ENCODE peak calls at places on chromosomes 1 and 21, in six cellular contexts. One of them, this sample, is unnamed. For H3K9me3 and H3K4me1, the result is how much of the 10 kb centered on the place peaks cover.

GRCh38 chr1:56409112-56409691 is 170.2 kb downstream of the PLPP3 start:
- DNase-seq in colonic mucosa: peak
- DNase-seq in cardiac muscle cell: no peak
- DNase-seq in lung: peak
- DNase-seq in esophagus squamous epithelium: no peak
- DNase-seq in tibial artery: no peak
- DNase-seq in this sample: no peak

GRCh38 chr1:31199301-31199790 is 40.3 kb downstream of the NKAIN1 start:
- DNase-seq in colonic mucosa: no peak
- DNase-seq in cardiac muscle cell: no peak
- DNase-seq in lung: no peak
- DNase-seq in esophagus squamous epithelium: no peak
- DNase-seq in tibial artery: no peak
- DNase-seq in this sample: no peak

GRCh38 chr1:54309631-54310366 is 96.4 kb downstream of the SSBP3 start:
- DNase-seq in colonic mucosa: no peak
- DNase-seq in cardiac muscle cell: no peak
- DNase-seq in lung: no peak
- DNase-seq in esophagus squamous epithelium: no peak
- DNase-seq in tibial artery: no peak
- DNase-seq in this sample: no peak

GRCh38 chr1:9418851-9419250 is 120.4 kb upstream of the SLC25A33 start:
- DNase-seq in colonic mucosa: no peak
- DNase-seq in cardiac muscle cell: no peak
- DNase-seq in lung: no peak
- DNase-seq in esophagus squamous epithelium: no peak
- DNase-seq in tibial artery: no peak
- DNase-seq in this sample: no peak

GRCh38 chr1:54486864-54487263 is 61.2 kb upstream of the ACOT11 start:
- DNase-seq in colonic mucosa: peak
- DNase-seq in cardiac muscle cell: no peak
- DNase-seq in lung: no peak
- DNase-seq in esophagus squamous epithelium: no peak
- DNase-seq in tibial artery: no peak
- DNase-seq in this sample: no peak

GRCh38 chr1:25617626-25618432 is 1.2 kb downstream of the MAN1C1 start:
- DNase-seq in colonic mucosa: no peak
- DNase-seq in cardiac muscle cell: no peak
- DNase-seq in lung: no peak
- DNase-seq in esophagus squamous epithelium: no peak
- DNase-seq in tibial artery: peak
- DNase-seq in this sample: no peak

GRCh38 chr1:6419803-6420593 is at the start of gene HES2:
- DNase-seq in colonic mucosa: peak
- DNase-seq in cardiac muscle cell: no peak
- DNase-seq in lung: no peak
- DNase-seq in esophagus squamous epithelium: no peak
- DNase-seq in tibial artery: no peak
- DNase-seq in this sample: no peak

GRCh38 chr21:43921979-43922945 is 57.2 kb downstream of the AGPAT3 start:
- DNase-seq in colonic mucosa: no peak
- DNase-seq in cardiac muscle cell: peak
- DNase-seq in lung: no peak
- DNase-seq in esophagus squamous epithelium: no peak
- DNase-seq in tibial artery: no peak
- DNase-seq in this sample: no peak

GRCh38 chr1:154352581-154353459 is 27.5 kb downstream of the ATP8B2 start:
- DNase-seq in colonic mucosa: peak
- DNase-seq in cardiac muscle cell: peak
- DNase-seq in lung: peak
- DNase-seq in esophagus squamous epithelium: no peak
- DNase-seq in tibial artery: peak
- DNase-seq in this sample: no peak

GRCh38 chr1:214553142-214553710 is 1.8 kb upstream of the PTPN14 start:
- DNase-seq in colonic mucosa: no peak
- DNase-seq in cardiac muscle cell: no peak
- DNase-seq in lung: no peak
- DNase-seq in esophagus squamous epithelium: no peak
- DNase-seq in tibial artery: no peak
- DNase-seq in this sample: no peak

GRCh38 chr1:89453123-89453972 is 71.3 kb upstream of the LRRC8B start:
- DNase-seq in colonic mucosa: no peak
- DNase-seq in cardiac muscle cell: no peak
- DNase-seq in lung: no peak
- DNase-seq in esophagus squamous epithelium: no peak
- DNase-seq in tibial artery: no peak
- DNase-seq in this sample: no peak

GRCh38 chr1:28640766-28641165 is 2.1 kb downstream of the TAF12 start:
- DNase-seq in colonic mucosa: no peak
- DNase-seq in cardiac muscle cell: peak
- DNase-seq in lung: no peak
- DNase-seq in esophagus squamous epithelium: no peak
- DNase-seq in tibial artery: no peak
- DNase-seq in this sample: no peak

GRCh38 chr1:169902750-169903149 is 9.1 kb upstream of the SCYL3 start:
- DNase-seq in colonic mucosa: no peak
- DNase-seq in cardiac muscle cell: no peak
- DNase-seq in lung: no peak
- DNase-seq in esophagus squamous epithelium: no peak
- DNase-seq in tibial artery: no peak
- DNase-seq in this sample: no peak

GRCh38 chr21:29718081-29718815 is 221.5 kb downstream of the GRIK1 start:
- DNase-seq in colonic mucosa: no peak
- DNase-seq in cardiac muscle cell: peak
- DNase-seq in lung: no peak
- DNase-seq in esophagus squamous epithelium: no peak
- DNase-seq in tibial artery: no peak
- DNase-seq in this sample: no peak

GRCh38 chr1:170967042-170967910 is 31.9 kb downstream of the MROH9 start:
- DNase-seq in colonic mucosa: no peak
- DNase-seq in cardiac muscle cell: peak
- DNase-seq in lung: no peak
- DNase-seq in esophagus squamous epithelium: no peak
- DNase-seq in tibial artery: no peak
- DNase-seq in this sample: no peak

GRCh38 chr1:150221552-150221951 is 14.4 kb downstream of the ANP32E start:
- DNase-seq in colonic mucosa: no peak
- DNase-seq in cardiac muscle cell: peak
- DNase-seq in lung: no peak
- DNase-seq in esophagus squamous epithelium: no peak
- DNase-seq in tibial artery: no peak
- DNase-seq in this sample: no peak

DNA sequence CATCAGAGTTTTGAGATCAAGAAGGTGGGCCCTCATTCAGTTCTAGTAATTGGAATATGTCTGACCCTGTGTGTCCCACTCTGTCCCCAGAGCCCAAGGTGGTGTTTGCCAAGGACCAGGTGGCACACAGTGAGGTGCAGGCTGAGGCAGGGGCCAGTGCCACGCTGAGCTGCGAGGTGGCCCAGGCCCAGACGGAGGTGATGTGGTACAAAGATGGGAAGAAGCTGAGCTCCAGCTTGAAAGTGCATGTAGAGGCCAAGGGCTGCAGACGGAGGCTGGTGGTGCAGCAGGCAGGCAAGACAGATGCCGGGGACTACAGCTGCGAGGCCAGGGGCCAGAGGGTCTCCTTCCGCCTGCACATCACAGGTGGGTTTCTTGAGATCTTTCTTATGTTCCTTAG is 35.2 kb downstream of the OBSCN start:
- DNase-seq in colonic mucosa: no peak
- DNase-seq in cardiac muscle cell: no peak
- DNase-seq in lung: no peak
- DNase-seq in esophagus squamous epithelium: no peak
- DNase-seq in tibial artery: no peak
- DNase-seq in this sample: no peak
- H3K9me3 ChIP-seq in colonic mucosa: under half
- H3K9me3 ChIP-seq in cardiac muscle cell: under half
- H3K9me3 ChIP-seq in lung: under half
- H3K9me3 ChIP-seq in esophagus squamous epithelium: half or more
- H3K9me3 ChIP-seq in tibial artery: under half
- H3K9me3 ChIP-seq in this sample: under half

GRCh38 chr1:221993444-221993948 is 251.6 kb upstream of the DUSP10 start:
- DNase-seq in colonic mucosa: no peak
- DNase-seq in cardiac muscle cell: no peak
- DNase-seq in lung: no peak
- DNase-seq in esophagus squamous epithelium: no peak
- DNase-seq in tibial artery: no peak
- DNase-seq in this sample: no peak
- TF ChIP-seq CTCF in colonic mucosa: no peak
- TF ChIP-seq CTCF in cardiac muscle cell: no peak
- TF ChIP-seq CTCF in lung: no peak
- TF ChIP-seq CTCF in esophagus squamous epithelium: no peak
- TF ChIP-seq CTCF in tibial artery: no peak
- TF ChIP-seq CTCF in this sample: no peak

DNA sequence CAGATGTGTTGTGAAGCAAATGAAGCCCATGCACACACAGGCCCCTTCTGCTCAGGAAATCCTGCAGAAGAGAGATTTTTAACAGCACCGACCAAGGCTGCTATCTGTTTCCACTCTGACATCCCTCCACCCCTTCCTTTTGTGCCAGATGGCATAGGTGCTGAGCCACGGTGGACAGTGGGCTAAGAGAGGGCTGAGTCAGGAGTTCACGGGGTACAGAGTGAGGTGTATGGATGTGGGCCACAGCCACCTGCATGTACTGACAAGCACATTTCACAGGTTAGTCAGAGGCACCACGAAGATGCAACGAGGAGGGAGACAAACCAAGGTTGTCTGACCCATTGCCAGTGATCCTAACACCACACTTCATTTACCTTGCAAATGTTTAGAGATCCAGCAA is 9.5 kb downstream of the RSPH1 start:
- DNase-seq in colonic mucosa: no peak
- DNase-seq in cardiac muscle cell: no peak
- DNase-seq in lung: no peak
- DNase-seq in esophagus squamous epithelium: no peak
- DNase-seq in tibial artery: no peak
- DNase-seq in this sample: no peak
- H3K4me1 ChIP-seq in colonic mucosa: under half
- H3K4me1 ChIP-seq in cardiac muscle cell: under half
- H3K4me1 ChIP-seq in lung: under half
- H3K4me1 ChIP-seq in esophagus squamous epithelium: under half
- H3K4me1 ChIP-seq in tibial artery: under half
- H3K4me1 ChIP-seq in this sample: under half

GRCh38 chr1:2946291-2946690 is 75.0 kb upstream of the ACTRT2 start:
- DNase-seq in colonic mucosa: no peak
- DNase-seq in cardiac muscle cell: no peak
- DNase-seq in lung: no peak
- DNase-seq in esophagus squamous epithelium: no peak
- DNase-seq in tibial artery: no peak
- DNase-seq in this sample: no peak
- H3K9me3 ChIP-seq in colonic mucosa: under half
- H3K9me3 ChIP-seq in cardiac muscle cell: under half
- H3K9me3 ChIP-seq in lung: under half
- H3K9me3 ChIP-seq in esophagus squamous epithelium: under half
- H3K9me3 ChIP-seq in tibial artery: under half
- H3K9me3 ChIP-seq in this sample: under half

GRCh38 chr1:202694354-202694753 is 15.9 kb downstream of the SYT2 start:
- DNase-seq in colonic mucosa: no peak
- DNase-seq in cardiac muscle cell: no peak
- DNase-seq in lung: no peak
- DNase-seq in esophagus squamous epithelium: no peak
- DNase-seq in tibial artery: no peak
- DNase-seq in this sample: no peak

GRCh38 chr1:202689082-202689481 is 21.2 kb downstream of the SYT2 start:
- DNase-seq in colonic mucosa: no peak
- DNase-seq in cardiac muscle cell: no peak
- DNase-seq in lung: no peak
- DNase-seq in esophagus squamous epithelium: no peak
- DNase-seq in tibial artery: no peak
- DNase-seq in this sample: no peak

GRCh38 chr1:202691846-202692245 is 18.4 kb downstream of the SYT2 start:
- DNase-seq in colonic mucosa: no peak
- DNase-seq in cardiac muscle cell: no peak
- DNase-seq in lung: no peak
- DNase-seq in esophagus squamous epithelium: no peak
- DNase-seq in tibial artery: no peak
- DNase-seq in this sample: no peak

GRCh38 chr1:202689493-202690342 is 20.5 kb downstream of the SYT2 start:
- DNase-seq in colonic mucosa: no peak
- DNase-seq in cardiac muscle cell: no peak
- DNase-seq in lung: no peak
- DNase-seq in esophagus squamous epithelium: no peak
- DNase-seq in tibial artery: no peak
- DNase-seq in this sample: no peak

GRCh38 chr1:202692959-202693555 is 17.2 kb downstream of the SYT2 start:
- DNase-seq in colonic mucosa: peak
- DNase-seq in cardiac muscle cell: peak
- DNase-seq in lung: peak
- DNase-seq in esophagus squamous epithelium: no peak
- DNase-seq in tibial artery: peak
- DNase-seq in this sample: no peak
- TF ChIP-seq CTCF in colonic mucosa: peak
- TF ChIP-seq CTCF in cardiac muscle cell: peak
- TF ChIP-seq CTCF in lung: peak
- TF ChIP-seq CTCF in esophagus squamous epithelium: peak
- TF ChIP-seq CTCF in tibial artery: peak
- TF ChIP-seq CTCF in this sample: peak

DNA sequence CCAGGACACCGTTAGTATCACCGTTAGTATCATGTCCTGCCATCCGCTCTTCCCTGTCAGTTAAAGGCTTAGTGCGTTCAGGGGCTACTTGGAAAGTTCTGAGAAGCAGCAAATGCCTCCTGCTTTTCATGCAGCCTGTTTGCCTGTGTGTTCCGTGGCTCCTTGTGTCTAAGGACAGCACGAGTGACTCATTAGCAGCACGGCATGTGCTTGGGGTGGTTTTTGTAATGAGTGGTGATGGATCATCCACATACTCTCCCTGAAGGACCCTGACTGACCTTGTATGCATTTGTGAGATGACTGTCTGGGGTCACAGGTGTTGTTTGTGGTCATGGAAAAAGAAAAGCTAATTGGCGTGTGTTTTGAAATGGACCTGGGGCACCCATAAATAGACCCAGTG is 221.9 kb downstream of the PBX1 start:
- DNase-seq in colonic mucosa: no peak
- DNase-seq in cardiac muscle cell: peak
- DNase-seq in lung: no peak
- DNase-seq in esophagus squamous epithelium: no peak
- DNase-seq in tibial artery: peak
- DNase-seq in this sample: no peak
- H3K4me1 ChIP-seq in colonic mucosa: under half
- H3K4me1 ChIP-seq in cardiac muscle cell: half or more
- H3K4me1 ChIP-seq in lung: under half
- H3K4me1 ChIP-seq in esophagus squamous epithelium: under half
- H3K4me1 ChIP-seq in tibial artery: under half
- H3K4me1 ChIP-seq in this sample: under half

DNA sequence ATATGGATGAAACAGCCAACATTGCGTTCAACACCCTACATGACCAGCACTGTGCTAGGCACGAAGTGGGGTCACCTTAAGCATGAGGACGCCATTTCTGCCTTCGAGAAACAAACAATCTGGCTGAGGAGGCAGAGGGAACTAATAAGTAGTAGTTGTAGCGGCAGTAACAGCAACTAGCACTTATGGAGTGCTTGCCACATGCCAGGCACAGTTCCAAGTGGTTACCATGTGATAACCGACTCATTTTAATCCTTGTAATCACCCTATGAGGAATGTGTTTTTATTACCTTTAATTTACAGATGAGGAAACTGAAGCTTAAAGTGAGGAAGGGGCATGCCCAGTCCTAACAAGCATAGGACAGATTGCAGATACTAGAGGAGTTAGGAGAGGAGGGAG is 33.7 kb downstream of the KCND3 start:
- DNase-seq in colonic mucosa: no peak
- DNase-seq in cardiac muscle cell: peak
- DNase-seq in lung: peak
- DNase-seq in esophagus squamous epithelium: no peak
- DNase-seq in tibial artery: no peak
- DNase-seq in this sample: no peak
- H3K9me3 ChIP-seq in colonic mucosa: under half
- H3K9me3 ChIP-seq in cardiac muscle cell: under half
- H3K9me3 ChIP-seq in lung: under half
- H3K9me3 ChIP-seq in esophagus squamous epithelium: under half
- H3K9me3 ChIP-seq in tibial artery: under half
- H3K9me3 ChIP-seq in this sample: under half

This sample was measured in thoracic aorta.